ENCODE peak calls at places on chromosomes 11 and 22, in eight cellular contexts. B is stimulated activated CD4-positive, alpha-beta T cell treated with anti-CD3 and anti-CD28 coated beads, TNF-alpha, amount 100 ng/mL, for 1 hour; T is activated gamma-delta T cell treated with Interleukin-2 at 50 U/mL for 16 hours; O is WERI-Rb-1; S is activated CD4-positive, alpha-beta T cell treated with anti-CD3 and anti-CD28 coated beads, Interleukin-2, amount 50 U/mL, for 48 hours; E is HT-29; F is NCI-H2081; Q is NCI-H1694. D is an unnamed sample.
A peak's percentile ranks its signal among the peaks of the same experiment; 100 is the strongest.

GRCh38 chr22:45872659-45873263 is 104.2 kb downstream of the WNT7B start:
- DNase-seq in B (no peak), T (no peak), O (no peak), S (no peak), E (no peak), F (no peak), Q (no peak), D (no peak)

GRCh38 chr22:25627271-25627848 is 62.9 kb downstream of the GRK3 start:
- DNase-seq in B (no peak), T (no peak), O (no peak), S (no peak), E (no peak), F (peak; percentile 21), Q (no peak), D (no peak)

GRCh38 chr22:49971232-49972162 is 10.9 kb downstream of the PIM3 start:
- DNase-seq in B (no peak), T (peak; percentile 7), O (no peak), S (peak; percentile 79), E (peak; percentile 72), F (no peak), Q (no peak), D (peak; percentile 52)

GRCh38 chr11:121391914-121392313 is 60.2 kb upstream of the SORL1 start:
- DNase-seq in B (no peak), T (no peak), O (no peak), S (no peak), E (peak; percentile 75), F (no peak), Q (no peak), D (no peak)

GRCh38 chr11:72684236-72684912 is 10.2 kb upstream of the PDE2A start:
- DNase-seq in B (no peak), T (peak; percentile 36), O (peak; percentile 79), S (peak; percentile 52), E (peak; percentile 85), F (no peak), Q (peak; percentile 3), D (peak; percentile 34)

GRCh38 chr22:32920032-32920628 is 118.6 kb downstream of the TIMP3 start:
- DNase-seq in B (no peak), T (no peak), O (no peak), S (no peak), E (no peak), F (no peak), Q (no peak), D (no peak)

GRCh38 chr11:84137960-84138359 is 851.8 kb upstream of the CCDC90B start:
- DNase-seq in B (no peak), T (no peak), O (no peak), S (no peak), E (no peak), F (no peak), Q (no peak), D (no peak)

GRCh38 chr11:41010361-41011050 is 448.9 kb downstream of the LRRC4C start:
- DNase-seq in B (no peak), T (no peak), O (no peak), S (no peak), E (no peak), F (no peak), Q (no peak), D (no peak)

GRCh38 chr22:47032091-47032943 is 269.9 kb downstream of the TBC1D22A start:
- DNase-seq in B (no peak), T (no peak), O (no peak), S (no peak), E (no peak), F (no peak), Q (no peak), D (no peak)

GRCh38 chr11:110356769-110357671 is 60.6 kb upstream of the RDX start:
- DNase-seq in B (no peak), T (no peak), O (no peak), S (no peak), E (peak; percentile 55), F (no peak), Q (no peak), D (no peak)

GRCh38 chr11:44324222-44324621 is 14.3 kb upstream of the ALX4 start:
- DNase-seq in B (no peak), T (no peak), O (no peak), S (no peak), E (no peak), F (no peak), Q (no peak), D (no peak)

GRCh38 chr11:61141601-61142028 is 19.6 kb downstream of the VPS37C start:
- DNase-seq in B (no peak), T (no peak), O (no peak), S (no peak), E (peak; percentile 99), F (peak; percentile 92), Q (no peak), D (no peak)

GRCh38 chr11:106172389-106172991 is 95.0 kb downstream of the AASDHPPT start:
- DNase-seq in B (no peak), T (no peak), O (no peak), S (no peak), E (no peak), F (peak; percentile 70), Q (no peak), D (no peak)

GRCh38 chr22:21449531-21450319 is 17.5 kb upstream of the TMEM191C start:
- DNase-seq in B (no peak), T (no peak), O (no peak), S (no peak), E (no peak), F (no peak), Q (no peak), D (no peak)

GRCh38 chr22:47918276-47918928 is 1156.0 kb downstream of the TBC1D22A start:
- DNase-seq in B (no peak), T (peak; percentile 66), O (peak; percentile 83), S (peak; percentile 7), E (no peak), F (no peak), Q (no peak), D (no peak)

GRCh38 chr11:45896392-45897068 is 10.5 kb downstream of the FREY1 start:
- DNase-seq in B (no peak), T (no peak), O (peak; percentile 76), S (no peak), E (no peak), F (peak; percentile 93), Q (no peak), D (no peak)

GRCh38 chr11:64887234-64887756 is 8.9 kb upstream of the EHD1 start:
- DNase-seq in B (no peak), T (no peak), O (no peak), S (no peak), E (no peak), F (no peak), Q (no peak), D (no peak)

GRCh38 chr11:116777056-116777455 is 4.3 kb upstream of the BUD13 start:
- DNase-seq in B (no peak), T (no peak), O (no peak), S (no peak), E (no peak), F (no peak), Q (no peak), D (no peak)

GRCh38 chr11:6567371-6567745 is 36.1 kb downstream of the RRP8 start:
- DNase-seq in B (no peak), T (no peak), O (no peak), S (no peak), E (no peak), F (no peak), Q (no peak), D (no peak)

GRCh38 chr11:54985731-54986130 is 276.2 kb upstream of the TRIM48 start:
- DNase-seq in B (no peak), T (no peak), O (no peak), S (no peak), E (no peak), F (no peak), Q (no peak), D (no peak)

GRCh38 chr11:103358251-103358650 is 249.0 kb downstream of the DYNC2H1 start:
- DNase-seq in B (no peak), T (no peak), O (no peak), S (no peak), E (no peak), F (no peak), Q (no peak), D (no peak)

GRCh38 chr11:68343761-68344256 is 31.4 kb downstream of the LRP5 start:
- DNase-seq in B (no peak), T (no peak), O (no peak), S (no peak), E (peak; percentile 90), F (no peak), Q (no peak), D (no peak)

GRCh38 chr11:64268687-64269379 is 15.6 kb downstream of the BAD start:
- DNase-seq in B (no peak), T (peak; percentile 29), O (peak; percentile 62), S (peak; percentile 56), E (peak; percentile 76), F (no peak), Q (no peak), D (no peak)

GRCh38 chr11:118597556-118597955 is 9.9 kb upstream of the PHLDB1 start:
- DNase-seq in B (no peak), T (no peak), O (no peak), S (no peak), E (no peak), F (no peak), Q (no peak), D (no peak)

D was measured in CD4-positive, alpha-beta memory T cell.